ENCODE peak calls at places on chromosomes 2 and 18, in four cellular contexts. One of them, this sample, is unnamed.

GRCh38 chr2:75464348-75464946 is 96.3 kb downstream of the EVA1A start:
- DNase-seq in H1: no peak
- DNase-seq in GM12878: no peak
- DNase-seq in K562: peak; percentile 18
- DNase-seq in this sample: peak; percentile 39

GRCh38 chr2:9594361-9595063 is 36.3 kb downstream of the YWHAQ start:
- DNase-seq in GM12878: no peak
- DNase-seq in K562: no peak
- DNase-seq in H1: no peak
- DNase-seq in this sample: peak; percentile 16

GRCh38 chr2:9757430-9758287 is 85.6 kb upstream of the TAF1B start:
- DNase-seq in H1: no peak
- DNase-seq in GM12878: no peak
- DNase-seq in K562: no peak
- DNase-seq in this sample: no peak

GRCh38 chr2:234569776-234570430 is 73.0 kb upstream of the ARL4C start:
- DNase-seq in K562: no peak
- DNase-seq in GM12878: no peak
- DNase-seq in H1: no peak
- DNase-seq in this sample: no peak

GRCh38 chr2:232526296-232527055 is 516 bp downstream of the CHRND start:
- DNase-seq in GM12878: no peak
- DNase-seq in H1: no peak
- DNase-seq in K562: no peak
- DNase-seq in this sample: no peak

GRCh38 chr2:197309369-197310231 is 980 bp downstream of the ANKRD44 start:
- DNase-seq in K562: no peak
- DNase-seq in GM12878: no peak
- DNase-seq in H1: no peak
- DNase-seq in this sample: no peak

GRCh38 chr2:203783496-203784203 is 77.2 kb downstream of the CD28 start:
- DNase-seq in K562: no peak
- DNase-seq in H1: no peak
- DNase-seq in GM12878: no peak
- DNase-seq in this sample: peak; percentile 99

GRCh38 chr2:30731706-30732105 is 75.5 kb downstream of the CAPN13 start:
- DNase-seq in GM12878: no peak
- DNase-seq in H1: no peak
- DNase-seq in K562: no peak
- DNase-seq in this sample: no peak

GRCh38 chr2:65035544-65035943 is 20.7 kb upstream of the CEP68 start:
- DNase-seq in GM12878: no peak
- DNase-seq in H1: no peak
- DNase-seq in K562: no peak
- DNase-seq in this sample: no peak

GRCh38 chr2:55051026-55051866 is 995 bp upstream of the RTN4 start:
- DNase-seq in K562: peak; percentile 39
- DNase-seq in GM12878: no peak
- DNase-seq in H1: peak; percentile 39
- DNase-seq in this sample: peak; percentile 80

GRCh38 chr18:77197073-77197472 is 52.6 kb upstream of the GALR1 start:
- DNase-seq in K562: peak; percentile 11
- DNase-seq in H1: no peak
- DNase-seq in GM12878: no peak
- DNase-seq in this sample: no peak

GRCh38 chr2:151977631-151978030 is 121.2 kb downstream of the CACNB4 start:
- DNase-seq in H1: no peak
- DNase-seq in K562: no peak
- DNase-seq in GM12878: no peak
- DNase-seq in this sample: no peak

GRCh38 chr2:219565130-219566080 is 5.9 kb downstream of the OBSL1 start:
- DNase-seq in K562: no peak
- DNase-seq in GM12878: no peak
- DNase-seq in H1: peak; percentile 79
- DNase-seq in this sample: no peak

GRCh38 chr2:12589802-12590320 is 126.9 kb upstream of the TRIB2 start:
- DNase-seq in H1: no peak
- DNase-seq in GM12878: no peak
- DNase-seq in K562: no peak
- DNase-seq in this sample: no peak

GRCh38 chr2:160332318-160332717 is 132.2 kb upstream of the ITGB6 start:
- DNase-seq in H1: no peak
- DNase-seq in K562: no peak
- DNase-seq in GM12878: no peak
- DNase-seq in this sample: no peak

GRCh38 chr18:79343567-79344207 is 52.0 kb upstream of the NFATC1 start:
- DNase-seq in H1: no peak
- DNase-seq in GM12878: no peak
- DNase-seq in K562: no peak
- DNase-seq in this sample: peak; percentile 38

GRCh38 chr18:48643262-48643661 is 104.4 kb downstream of the CTIF start:
- DNase-seq in K562: no peak
- DNase-seq in H1: no peak
- DNase-seq in GM12878: no peak
- DNase-seq in this sample: no peak

GRCh38 chr2:69619725-69620124 is 23.8 kb downstream of the AAK1 start:
- DNase-seq in GM12878: no peak
- DNase-seq in K562: no peak
- DNase-seq in H1: no peak
- DNase-seq in this sample: no peak

GRCh38 chr2:74741076-74741460 is 87.0 kb downstream of the SEMA4F start:
- DNase-seq in K562: no peak
- DNase-seq in H1: peak; percentile 5
- DNase-seq in GM12878: no peak
- DNase-seq in this sample: no peak

GRCh38 chr2:156565066-156565710 is 129.0 kb downstream of the GPD2 start:
- DNase-seq in GM12878: no peak
- DNase-seq in H1: no peak
- DNase-seq in K562: no peak
- DNase-seq in this sample: no peak

GRCh38 chr18:12038082-12038660 is 55.5 kb upstream of the ANKRD62 start:
- DNase-seq in H1: no peak
- DNase-seq in K562: no peak
- DNase-seq in GM12878: no peak
- DNase-seq in this sample: no peak

GRCh38 chr2:112585873-112586477 is 1.6 kb downstream of the CHCHD5 start:
- DNase-seq in GM12878: no peak
- DNase-seq in H1: no peak
- DNase-seq in K562: no peak
- DNase-seq in this sample: no peak

GRCh38 chr2:5560981-5561380 is 131.2 kb upstream of the SOX11 start:
- DNase-seq in GM12878: no peak
- DNase-seq in H1: no peak
- DNase-seq in K562: no peak
- DNase-seq in this sample: no peak

GRCh38 chr2:117523267-117523666 is 291.2 kb upstream of the DDX18 start:
- DNase-seq in K562: no peak
- DNase-seq in GM12878: no peak
- DNase-seq in H1: no peak
- DNase-seq in this sample: no peak

GRCh38 chr2:161160226-161161073 is at the start of gene TANK:
- DNase-seq in H1: peak; percentile 86
- DNase-seq in GM12878: peak; percentile 83
- DNase-seq in K562: peak; percentile 99
- DNase-seq in this sample: peak; percentile 99

GRCh38 chr2:120210234-120210781 is 12.9 kb downstream of the TMEM185B start:
- DNase-seq in GM12878: no peak
- DNase-seq in H1: no peak
- DNase-seq in K562: no peak
- DNase-seq in this sample: no peak

GRCh38 chr2:20021405-20022009 is 9.0 kb upstream of the MATN3 start:
- DNase-seq in K562: no peak
- DNase-seq in H1: no peak
- DNase-seq in GM12878: no peak
- DNase-seq in this sample: no peak

GRCh38 chr18:29176681-29177080 is 999.8 kb upstream of the CDH2 start:
- DNase-seq in K562: no peak
- DNase-seq in H1: no peak
- DNase-seq in GM12878: no peak
- DNase-seq in this sample: no peak

GRCh38 chr2:109379507-109379906 is 234.3 kb downstream of the SEPTIN10 start:
- DNase-seq in K562: no peak
- DNase-seq in GM12878: no peak
- DNase-seq in H1: no peak
- DNase-seq in this sample: no peak

GRCh38 chr2:189191766-189192165 is 12.2 kb upstream of the COL5A2 start:
- DNase-seq in GM12878: no peak
- DNase-seq in K562: no peak
- DNase-seq in H1: no peak
- DNase-seq in this sample: no peak

GRCh38 chr18:53629356-53629755 is 595.1 kb downstream of the MBD2 start:
- DNase-seq in K562: no peak
- DNase-seq in GM12878: no peak
- DNase-seq in H1: no peak
- DNase-seq in this sample: no peak

GRCh38 chr2:40027968-40028367 is 248.9 kb upstream of the THUMPD2 start:
- DNase-seq in K562: no peak
- DNase-seq in GM12878: no peak
- DNase-seq in H1: no peak
- DNase-seq in this sample: no peak

GRCh38 chr2:173132531-173132930 is 56.9 kb downstream of the MAP3K20 start:
- DNase-seq in GM12878: no peak
- DNase-seq in K562: no peak
- DNase-seq in H1: no peak
- DNase-seq in this sample: no peak

GRCh38 chr2:50126845-50127244 is 905.1 kb downstream of the NRXN1 start:
- DNase-seq in K562: no peak
- DNase-seq in GM12878: no peak
- DNase-seq in H1: no peak
- DNase-seq in this sample: no peak

DNA sequence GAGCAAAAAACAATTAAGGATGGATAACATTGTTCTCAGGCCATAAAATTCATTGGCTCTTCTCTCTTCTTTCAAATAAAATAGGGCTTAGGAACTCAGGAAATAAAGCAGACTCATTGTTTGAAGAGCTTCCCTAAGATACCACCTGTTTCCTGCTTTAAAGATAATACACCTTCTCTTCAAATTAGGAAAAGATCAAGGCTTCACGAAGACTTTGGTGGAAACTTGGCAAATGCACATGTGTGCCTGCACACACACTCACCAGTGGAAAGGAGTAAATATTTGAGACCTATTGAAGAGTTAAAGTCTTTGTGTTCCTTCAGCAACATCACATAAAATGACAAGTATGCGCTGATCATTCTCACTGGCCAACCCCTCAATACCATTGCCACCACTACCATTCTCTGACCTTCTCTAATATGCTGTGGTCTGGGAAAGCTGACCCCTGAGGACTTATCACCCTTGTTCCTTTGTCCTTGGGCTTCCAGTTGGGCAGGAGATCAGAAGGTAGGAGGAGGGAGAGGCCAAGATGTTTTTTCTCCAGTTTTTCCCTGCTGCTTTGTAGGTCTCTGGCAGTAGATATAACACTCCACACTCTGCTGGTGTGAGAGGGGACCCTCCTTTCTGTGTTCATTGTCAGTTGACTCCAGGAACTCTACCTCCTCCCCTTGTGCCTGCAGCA is 53.5 kb upstream of the SPOPL start:
- DNase-seq in H1: no peak
- DNase-seq in K562: no peak
- DNase-seq in GM12878: no peak
- DNase-seq in this sample: no peak
- TF ChIP-seq HDAC6 in H1: no peak
- TF ChIP-seq HDAC6 in K562: no peak
- TF ChIP-seq HDAC6 in GM12878: no peak
- TF ChIP-seq HDAC6 in this sample: no peak

DNA sequence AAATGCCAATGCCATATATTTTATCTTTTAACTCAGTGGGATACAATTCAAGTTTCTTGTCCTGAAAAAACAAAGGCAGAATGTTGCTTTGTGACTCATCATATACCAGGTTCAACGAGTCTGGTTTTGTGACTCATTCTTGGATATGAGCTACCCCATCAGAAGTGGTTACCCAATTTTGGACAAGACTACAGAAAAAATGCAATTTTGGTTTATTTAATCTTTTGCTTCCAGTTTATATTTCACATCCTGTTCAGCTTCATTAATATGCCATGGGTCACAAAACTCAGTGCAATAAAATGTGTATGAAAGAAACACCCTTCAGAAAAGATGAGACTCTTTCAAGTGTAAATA is 25.0 kb downstream of the FN1 start:
- DNase-seq in K562: no peak
- DNase-seq in GM12878: no peak
- DNase-seq in H1: no peak
- DNase-seq in this sample: peak; percentile 57
- TF ChIP-seq HDAC6 in K562: no peak
- TF ChIP-seq HDAC6 in GM12878: no peak
- TF ChIP-seq HDAC6 in H1: no peak
- TF ChIP-seq HDAC6 in this sample: no peak

GRCh38 chr18:7122376-7122775 is 4.8 kb upstream of the LAMA1 start:
- DNase-seq in K562: no peak
- DNase-seq in GM12878: no peak
- DNase-seq in H1: no peak
- DNase-seq in this sample: no peak

GRCh38 chr18:7116001-7116831 is 1.4 kb downstream of the LAMA1 start:
- DNase-seq in K562: no peak
- DNase-seq in GM12878: no peak
- DNase-seq in H1: peak; percentile 23
- DNase-seq in this sample: no peak

GRCh38 chr18:7111134-7111533 is 6.5 kb downstream of the LAMA1 start:
- DNase-seq in K562: no peak
- DNase-seq in H1: no peak
- DNase-seq in GM12878: no peak
- DNase-seq in this sample: no peak

GRCh38 chr18:7117390-7118355 is at the start of gene LAMA1:
- DNase-seq in GM12878: no peak
- DNase-seq in K562: no peak
- DNase-seq in H1: peak; percentile 31
- DNase-seq in this sample: no peak

GRCh38 chr18:7116832-7117389 is 686 bp downstream of the LAMA1 start:
- DNase-seq in GM12878: no peak
- DNase-seq in H1: no peak
- DNase-seq in K562: no peak
- DNase-seq in this sample: no peak
- TF ChIP-seq HDAC6 in GM12878: no peak
- TF ChIP-seq HDAC6 in H1: no peak
- TF ChIP-seq HDAC6 in K562: no peak
- TF ChIP-seq HDAC6 in this sample: no peak

DNA sequence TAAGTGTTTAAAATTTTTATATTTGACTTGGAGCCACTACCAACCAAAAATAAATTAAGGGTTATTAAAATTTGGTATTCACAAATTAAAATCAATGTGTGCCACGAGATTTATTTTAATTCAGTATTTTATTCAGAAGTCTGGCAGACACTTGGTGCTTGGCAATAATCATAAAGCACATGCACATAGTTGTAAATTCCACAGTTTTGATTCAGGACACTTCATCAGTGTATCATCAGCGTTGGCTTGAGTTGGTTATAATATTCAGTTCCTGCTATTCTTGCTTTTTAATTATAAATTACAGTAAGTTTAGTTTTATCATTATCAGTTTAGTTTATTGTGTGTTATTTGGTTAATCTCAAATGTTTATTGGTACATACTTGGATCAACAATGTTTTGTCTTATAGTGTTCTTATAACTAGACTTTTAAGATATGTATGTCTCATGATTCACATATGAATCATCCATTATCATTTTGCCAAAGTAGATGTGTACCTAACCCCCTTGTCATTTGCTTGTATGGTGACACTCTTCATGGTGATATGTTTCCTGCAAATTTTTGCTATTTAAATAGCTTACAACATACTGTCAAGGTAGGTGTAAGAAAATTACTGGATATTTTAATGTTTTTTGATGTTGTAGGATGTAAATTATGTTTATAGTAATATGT is 237.9 kb downstream of the BABAM2 start:
- DNase-seq in GM12878: no peak
- DNase-seq in H1: no peak
- DNase-seq in K562: no peak
- DNase-seq in this sample: no peak
- TF ChIP-seq HDAC6 in GM12878: no peak
- TF ChIP-seq HDAC6 in H1: no peak
- TF ChIP-seq HDAC6 in K562: no peak
- TF ChIP-seq HDAC6 in this sample: no peak

This sample was measured in HepG2.